ENCODE peak calls at places on chromosome 7, in four cellular contexts. One of them, this sample, is unnamed.

GRCh38 chr7:73893342-73894101 is 32.6 kb downstream of the TMEM270 start:
- DNase-seq in mesothelial cell of epicardium: no peak
- DNase-seq in A549: no peak
- DNase-seq in RWPE1: no peak
- DNase-seq in this sample: no peak

GRCh38 chr7:101972627-101973026 is 155.2 kb downstream of the CUX1 start:
- DNase-seq in RWPE1: no peak
- DNase-seq in A549: no peak
- DNase-seq in mesothelial cell of epicardium: no peak
- DNase-seq in this sample: no peak

GRCh38 chr7:18020138-18020715 is 7.4 kb downstream of the PRPS1L1 start:
- DNase-seq in A549: no peak
- DNase-seq in mesothelial cell of epicardium: no peak
- DNase-seq in RWPE1: no peak
- DNase-seq in this sample: no peak

GRCh38 chr7:25084826-25085225 is 40.2 kb downstream of the CYCS start:
- DNase-seq in RWPE1: no peak
- DNase-seq in mesothelial cell of epicardium: no peak
- DNase-seq in A549: no peak
- DNase-seq in this sample: no peak

GRCh38 chr7:128103498-128104108 is 72.4 kb upstream of the LRRC4 start:
- DNase-seq in A549: no peak
- DNase-seq in mesothelial cell of epicardium: no peak
- DNase-seq in RWPE1: no peak
- DNase-seq in this sample: no peak

GRCh38 chr7:38424750-38425463 is 151.5 kb upstream of the TARP start:
- DNase-seq in RWPE1: no peak
- DNase-seq in A549: no peak
- DNase-seq in mesothelial cell of epicardium: no peak
- DNase-seq in this sample: no peak

GRCh38 chr7:117784315-117784714 is 88.9 kb downstream of the CTTNBP2 start:
- DNase-seq in mesothelial cell of epicardium: no peak
- DNase-seq in RWPE1: no peak
- DNase-seq in A549: no peak
- DNase-seq in this sample: no peak

GRCh38 chr7:45123913-45124312 is 12.4 kb upstream of the TBRG4 start:
- DNase-seq in A549: no peak
- DNase-seq in RWPE1: no peak
- DNase-seq in mesothelial cell of epicardium: no peak
- DNase-seq in this sample: no peak

GRCh38 chr7:36153571-36154097 is 580 bp downstream of the EEPD1 start:
- DNase-seq in mesothelial cell of epicardium: no peak
- DNase-seq in RWPE1: no peak
- DNase-seq in A549: peak
- DNase-seq in this sample: no peak

GRCh38 chr7:57868771-57869483 is 418.9 kb downstream of the ZNF716 start:
- DNase-seq in A549: peak
- DNase-seq in RWPE1: peak
- DNase-seq in mesothelial cell of epicardium: no peak
- DNase-seq in this sample: no peak
- TF ChIP-seq CTCF in A549: no peak
- TF ChIP-seq CTCF in RWPE1: no peak
- TF ChIP-seq CTCF in mesothelial cell of epicardium: no peak
- TF ChIP-seq CTCF in this sample: no peak

GRCh38 chr7:6200971-6201370 is 71.5 kb downstream of the CYTH3 start:
- DNase-seq in RWPE1: no peak
- DNase-seq in A549: no peak
- DNase-seq in mesothelial cell of epicardium: no peak
- DNase-seq in this sample: no peak

GRCh38 chr7:6203381-6203780 is 69.0 kb downstream of the CYTH3 start:
- DNase-seq in mesothelial cell of epicardium: no peak
- DNase-seq in RWPE1: no peak
- DNase-seq in A549: no peak
- DNase-seq in this sample: no peak

GRCh38 chr7:6202117-6202516 is 70.3 kb downstream of the CYTH3 start:
- DNase-seq in A549: no peak
- DNase-seq in mesothelial cell of epicardium: no peak
- DNase-seq in RWPE1: no peak
- DNase-seq in this sample: no peak

GRCh38 chr7:6197801-6198551 is 74.4 kb downstream of the CYTH3 start:
- DNase-seq in A549: no peak
- DNase-seq in mesothelial cell of epicardium: no peak
- DNase-seq in RWPE1: no peak
- DNase-seq in this sample: no peak

GRCh38 chr7:6198687-6199595 is 73.5 kb downstream of the CYTH3 start:
- DNase-seq in mesothelial cell of epicardium: no peak
- DNase-seq in A549: no peak
- DNase-seq in RWPE1: no peak
- DNase-seq in this sample: no peak
- TF ChIP-seq CTCF in mesothelial cell of epicardium: no peak
- TF ChIP-seq CTCF in A549: no peak
- TF ChIP-seq CTCF in RWPE1: no peak
- TF ChIP-seq CTCF in this sample: no peak

DNA sequence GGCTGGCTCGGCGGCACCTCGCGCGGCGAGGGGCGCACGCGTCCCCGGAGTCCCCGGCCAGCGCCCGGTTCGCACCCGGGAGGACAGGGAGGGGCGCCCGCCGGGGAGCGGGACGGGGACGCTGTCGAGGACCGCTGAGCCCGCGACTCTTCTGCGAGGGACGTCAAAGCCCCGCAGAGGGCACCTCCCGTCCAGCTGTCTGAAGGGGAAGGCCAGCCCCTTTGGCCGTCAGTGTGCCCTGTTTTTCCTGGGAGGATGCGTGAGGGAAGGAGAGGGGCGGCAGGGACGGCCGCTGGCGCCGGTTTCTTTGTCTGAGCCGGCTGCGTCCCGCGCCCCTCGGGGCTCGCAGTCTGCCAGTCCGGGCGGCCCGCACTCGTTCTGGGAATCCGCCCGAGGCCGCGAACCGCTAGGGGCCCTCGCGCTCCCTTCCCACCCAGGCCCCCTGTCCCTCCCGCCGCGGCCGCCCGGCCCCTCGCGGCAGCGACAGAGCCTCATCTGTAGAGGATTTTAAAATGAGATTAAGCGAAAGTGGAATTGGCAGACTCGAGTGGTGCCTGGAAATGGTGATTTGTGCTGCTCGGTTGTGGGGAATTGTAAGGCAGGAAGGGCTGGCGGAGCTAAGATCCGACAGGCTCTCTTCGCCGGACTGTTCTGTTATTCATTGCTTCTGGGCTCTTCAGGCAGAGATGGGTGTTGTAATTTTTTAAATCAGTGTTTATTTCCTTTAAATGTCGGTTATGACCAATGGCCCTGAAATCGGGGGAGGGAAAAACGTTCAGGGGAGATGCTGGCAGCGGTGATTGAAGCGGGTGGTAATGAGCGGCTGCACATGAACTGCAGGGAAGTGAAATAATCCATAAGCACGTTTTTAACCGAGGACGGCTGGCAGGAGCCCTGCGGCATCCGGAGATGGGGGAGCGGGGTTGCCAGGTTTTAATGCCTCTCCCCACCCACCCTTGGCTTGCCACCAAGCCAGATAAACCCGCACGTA is 622 bp upstream of the RELN start:
- DNase-seq in mesothelial cell of epicardium: peak
- DNase-seq in A549: peak
- DNase-seq in RWPE1: no peak
- DNase-seq in this sample: peak
- TF ChIP-seq CTCF in mesothelial cell of epicardium: no peak
- TF ChIP-seq CTCF in A549: no peak
- TF ChIP-seq CTCF in RWPE1: no peak
- TF ChIP-seq CTCF in this sample: no peak

DNA sequence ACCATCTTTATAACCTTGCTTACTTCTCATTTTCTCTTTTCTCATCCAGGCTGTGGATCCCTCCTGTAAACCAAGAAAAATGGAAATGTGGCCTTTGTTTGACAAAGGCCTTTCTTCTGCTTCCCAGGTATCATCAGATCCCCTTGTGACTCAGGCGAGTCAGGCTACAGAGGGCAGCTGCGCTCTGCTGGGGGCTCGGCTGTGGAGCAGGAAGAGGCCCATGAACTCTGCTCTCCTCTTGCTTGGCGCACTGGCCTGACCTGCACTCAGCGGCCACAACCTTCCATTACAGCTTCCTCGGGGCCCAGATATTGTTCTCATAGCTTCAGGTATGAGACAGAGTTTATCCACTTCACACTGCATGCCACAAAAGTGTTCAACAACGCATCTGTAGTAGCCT is 457.6 kb upstream of the COBL start:
- DNase-seq in RWPE1: no peak
- DNase-seq in A549: no peak
- DNase-seq in mesothelial cell of epicardium: no peak
- DNase-seq in this sample: no peak
- TF ChIP-seq CTCF in RWPE1: no peak
- TF ChIP-seq CTCF in A549: no peak
- TF ChIP-seq CTCF in mesothelial cell of epicardium: no peak
- TF ChIP-seq CTCF in this sample: no peak

This sample was measured in nephron progenitor cell.